ENCODE peak calls at places on chromosomes 7 and 10, in four cellular contexts. R is H1, D is mesendoderm, N is neuronal stem cell. W is an unnamed sample.

GRCh38 chr7:156223935-156224334 is 411.7 kb upstream of the SHH start:
- DNase-seq in R (peak), N (no peak), D (no peak), W (no peak)

GRCh38 chr7:4851459-4852422 is 10.1 kb downstream of the PAPOLB start:
- DNase-seq in N (no peak), R (no peak), D (no peak), W (peak)

GRCh38 chr7:44884553-44885393 is 557 bp downstream of the PURB start:
- DNase-seq in D (peak), N (peak), R (peak), W (peak)

GRCh38 chr10:115882021-115882420 is 391.0 kb downstream of the GFRA1 start:
- DNase-seq in R (no peak), D (no peak), N (no peak), W (no peak)

GRCh38 chr10:48525956-48526355 is 78.9 kb downstream of the ARHGAP22 start:
- DNase-seq in R (peak), D (no peak), N (no peak), W (no peak)

GRCh38 chr10:3792710-3793219 is 7.8 kb upstream of the KLF6 start:
- DNase-seq in R (no peak), D (no peak), N (no peak), W (no peak)

GRCh38 chr7:43511029-43511428 is 71.9 kb upstream of the STK17A start:
- DNase-seq in N (no peak), R (no peak), D (peak), W (no peak)

GRCh38 chr7:95549818-95550529 is 46.3 kb downstream of the PDK4 start:
- DNase-seq in R (no peak), N (no peak), D (peak), W (peak)

GRCh38 chr7:93920496-93921189 is 892 bp upstream of the GNG11 start:
- DNase-seq in D (no peak), N (no peak), R (no peak), W (peak)

GRCh38 chr10:103679096-103679790 is 176.1 kb downstream of the SH3PXD2A start:
- DNase-seq in D (no peak), R (no peak), N (no peak), W (no peak)
- H3K18ac ChIP-seq in D (no peak), R (no peak), N (no peak), W (peak)

DNA sequence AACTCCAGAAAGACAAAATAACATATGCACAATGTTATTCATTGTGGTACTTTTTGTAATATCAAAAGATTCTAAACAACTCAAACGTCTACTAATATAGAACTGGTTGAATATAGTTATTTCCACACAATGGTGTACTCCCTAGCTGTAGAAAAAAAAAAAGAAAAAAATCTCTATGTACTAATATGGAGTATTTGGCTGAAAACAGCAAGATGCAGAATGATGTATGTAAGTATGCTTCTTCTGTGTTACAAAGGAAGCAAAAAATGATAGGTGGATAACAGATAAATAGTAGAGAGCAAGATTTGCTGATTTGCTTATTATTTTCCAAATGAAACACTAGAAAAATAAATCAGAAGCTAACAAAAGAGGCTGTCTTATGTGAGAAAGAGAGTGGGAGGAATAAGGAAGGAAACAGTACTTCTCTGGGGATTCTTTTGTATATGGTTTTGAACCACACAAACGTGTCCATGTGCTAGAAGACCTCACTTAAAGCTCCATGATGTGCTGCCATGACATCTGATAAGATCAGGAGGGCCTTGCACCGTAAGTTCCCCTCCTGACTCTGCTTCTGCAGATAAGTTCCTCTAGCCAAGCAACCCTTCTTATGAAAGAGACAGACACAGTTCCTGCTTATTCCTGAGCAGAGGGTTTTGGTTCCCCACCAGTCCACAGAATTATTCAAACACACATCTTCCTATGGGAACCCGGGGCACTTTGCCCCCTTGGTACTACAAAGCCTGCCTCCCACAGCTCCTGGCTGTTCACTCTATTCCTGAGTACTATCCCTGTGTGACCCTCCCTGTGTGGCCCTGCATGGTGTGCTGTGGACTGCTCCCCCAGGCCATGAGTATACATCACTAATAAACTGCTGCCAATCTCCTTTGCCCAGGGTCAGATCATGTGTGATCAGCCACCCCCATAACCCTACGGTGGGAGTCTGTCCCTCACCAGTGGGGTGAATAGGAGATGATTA is 159.1 kb downstream of the CCDC71L start:
- DNase-seq in D (no peak), N (no peak), R (no peak), W (no peak)
- H3K18ac ChIP-seq in D (no peak), N (no peak), R (no peak), W (no peak)

DNA sequence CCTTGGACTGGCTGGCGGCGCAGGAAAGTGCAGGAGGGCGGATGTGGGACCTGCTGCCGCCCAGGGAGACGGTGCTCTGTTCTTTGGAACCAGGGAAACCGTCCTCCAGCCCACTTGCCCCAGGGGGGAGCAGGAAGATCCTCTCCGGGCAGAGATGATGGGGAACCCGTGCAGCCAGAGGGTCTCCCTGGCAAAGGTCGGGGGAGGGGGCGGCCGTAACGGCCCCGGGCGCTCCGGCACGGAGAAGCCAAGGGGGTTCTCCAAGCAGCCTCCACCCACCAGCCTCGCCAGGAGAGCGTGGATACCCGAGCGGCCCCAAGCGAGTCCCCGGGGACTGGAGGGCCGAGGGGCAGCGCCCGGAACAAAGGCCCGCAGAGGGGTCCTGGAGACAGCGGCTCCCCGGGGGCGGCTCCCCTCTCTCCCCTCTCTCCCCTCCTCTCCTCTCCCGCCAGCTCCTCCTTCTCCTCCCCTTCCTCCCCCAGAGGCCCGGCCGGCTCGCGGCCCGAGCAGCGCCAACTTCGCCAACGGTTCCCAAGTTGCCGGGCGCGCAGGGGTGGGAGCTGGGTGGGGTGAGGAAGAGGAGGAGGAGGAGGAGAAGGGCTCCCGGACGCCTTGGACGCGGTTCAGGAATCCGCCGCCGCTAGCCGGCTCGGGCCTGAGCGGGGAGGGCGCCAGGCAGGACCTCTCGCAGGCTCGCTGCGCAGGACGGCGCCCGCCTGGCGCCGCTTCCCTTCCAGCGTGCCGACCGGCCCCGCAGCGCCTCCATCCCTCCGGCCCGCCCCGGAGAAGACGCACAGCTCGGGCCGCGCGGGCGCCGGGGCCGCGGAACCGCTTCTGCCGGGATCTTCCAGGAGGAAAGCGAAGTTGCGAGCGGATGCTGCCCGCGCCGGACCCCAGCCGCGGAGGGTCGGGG is at the start of gene CHST3:
- DNase-seq in R (peak), D (peak), N (peak), W (peak)
- H3K18ac ChIP-seq in R (peak), D (peak), N (peak), W (peak)

DNA sequence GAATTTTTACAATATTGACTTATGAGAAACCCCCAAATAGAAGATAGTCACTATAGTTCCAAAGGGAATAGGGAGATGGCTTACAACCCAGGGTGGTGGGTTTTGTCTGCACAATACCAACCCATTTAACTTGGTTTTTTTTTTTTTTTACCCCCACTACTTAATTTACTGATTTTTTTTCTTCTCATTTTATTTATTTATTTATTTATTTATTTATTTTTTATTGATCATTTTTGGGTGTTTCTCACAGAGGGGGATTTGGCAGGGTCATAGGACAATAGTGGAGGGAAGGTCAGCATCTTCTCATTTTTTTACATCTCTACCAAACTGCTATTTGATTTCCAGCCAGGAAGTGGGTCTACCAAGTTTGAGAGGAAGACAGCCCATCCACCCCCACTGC is 77.9 kb downstream of the FAM204A start:
- DNase-seq in R (no peak), N (no peak), D (no peak), W (no peak)
- H3K18ac ChIP-seq in R (no peak), N (no peak), D (no peak), W (no peak)

GRCh38 chr7:101421123-101421522 is 58.4 kb downstream of the COL26A1 start:
- DNase-seq in R (no peak), D (no peak), N (no peak), W (no peak)
- H3K18ac ChIP-seq in R (no peak), D (no peak), N (no peak), W (no peak)

DNA sequence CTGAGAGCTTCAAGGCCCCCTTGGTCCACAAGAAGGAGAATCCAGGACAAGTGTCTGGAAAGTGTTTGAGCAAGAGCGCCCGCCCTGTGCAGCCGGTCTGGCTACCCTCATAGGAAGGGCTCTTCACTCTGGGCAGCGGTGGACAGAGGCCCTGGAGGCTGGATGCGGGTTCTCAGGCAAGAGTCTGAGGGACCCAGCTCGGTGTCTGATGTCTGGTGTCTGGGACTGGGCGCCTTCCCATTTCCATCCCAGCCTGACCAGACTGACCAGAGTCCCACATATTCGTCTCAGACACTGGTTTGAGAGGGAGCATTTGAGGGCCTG is 59.8 kb downstream of the HK1 start:
- DNase-seq in R (no peak), N (no peak), D (no peak), W (peak)
- H3K18ac ChIP-seq in R (peak), N (peak), D (peak), W (peak)

GRCh38 chr10:121576139-121576538 is 22.1 kb downstream of the FGFR2 start:
- DNase-seq in N (no peak), R (no peak), D (no peak), W (no peak)

GRCh38 chr10:121579656-121580055 is 18.6 kb downstream of the FGFR2 start:
- DNase-seq in D (peak), N (no peak), R (no peak), W (no peak)

GRCh38 chr10:121578965-121579364 is 19.3 kb downstream of the FGFR2 start:
- DNase-seq in D (no peak), N (no peak), R (no peak), W (no peak)

GRCh38 chr10:121578298-121578697 is 19.9 kb downstream of the FGFR2 start:
- DNase-seq in N (no peak), D (no peak), R (no peak), W (no peak)

GRCh38 chr10:121577568-121577967 is 20.7 kb downstream of the FGFR2 start:
- DNase-seq in R (no peak), D (peak), N (no peak), W (no peak)
- H3K18ac ChIP-seq in R (no peak), D (no peak), N (peak), W (no peak)

DNA sequence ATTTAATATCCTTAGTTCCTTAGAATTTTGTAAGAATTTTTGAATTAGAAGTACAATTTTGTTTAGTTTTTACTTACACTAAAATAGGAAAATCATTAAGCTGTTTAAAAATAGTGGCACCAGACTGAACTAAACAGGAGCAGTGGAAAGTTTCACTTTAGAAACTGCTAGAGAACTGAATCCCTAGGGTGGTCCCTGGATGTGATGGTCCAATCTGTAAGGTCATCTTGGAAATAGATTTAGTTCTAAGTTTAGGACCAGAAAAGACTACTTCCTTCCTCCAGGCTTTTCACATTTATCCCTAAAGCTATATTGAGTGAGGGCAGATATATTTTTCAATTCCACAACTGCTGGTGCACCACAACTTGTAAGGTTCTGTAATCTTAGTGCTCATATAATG is 19.0 kb downstream of the RPA3 start:
- DNase-seq in R (no peak), N (no peak), D (no peak), W (no peak)
- H3K18ac ChIP-seq in R (no peak), N (no peak), D (no peak), W (no peak)

GRCh38 chr7:41118490-41118889 is 584.4 kb downstream of the INHBA start:
- DNase-seq in R (no peak), N (no peak), D (no peak), W (no peak)
- H3K18ac ChIP-seq in R (no peak), N (no peak), D (no peak), W (peak)

GRCh38 chr7:80856769-80857168 is 62.1 kb downstream of the SEMA3C start:
- DNase-seq in N (no peak), D (no peak), R (no peak), W (no peak)

GRCh38 chr7:80859272-80859970 is 59.4 kb downstream of the SEMA3C start:
- DNase-seq in N (no peak), R (no peak), D (no peak), W (peak)

DNA sequence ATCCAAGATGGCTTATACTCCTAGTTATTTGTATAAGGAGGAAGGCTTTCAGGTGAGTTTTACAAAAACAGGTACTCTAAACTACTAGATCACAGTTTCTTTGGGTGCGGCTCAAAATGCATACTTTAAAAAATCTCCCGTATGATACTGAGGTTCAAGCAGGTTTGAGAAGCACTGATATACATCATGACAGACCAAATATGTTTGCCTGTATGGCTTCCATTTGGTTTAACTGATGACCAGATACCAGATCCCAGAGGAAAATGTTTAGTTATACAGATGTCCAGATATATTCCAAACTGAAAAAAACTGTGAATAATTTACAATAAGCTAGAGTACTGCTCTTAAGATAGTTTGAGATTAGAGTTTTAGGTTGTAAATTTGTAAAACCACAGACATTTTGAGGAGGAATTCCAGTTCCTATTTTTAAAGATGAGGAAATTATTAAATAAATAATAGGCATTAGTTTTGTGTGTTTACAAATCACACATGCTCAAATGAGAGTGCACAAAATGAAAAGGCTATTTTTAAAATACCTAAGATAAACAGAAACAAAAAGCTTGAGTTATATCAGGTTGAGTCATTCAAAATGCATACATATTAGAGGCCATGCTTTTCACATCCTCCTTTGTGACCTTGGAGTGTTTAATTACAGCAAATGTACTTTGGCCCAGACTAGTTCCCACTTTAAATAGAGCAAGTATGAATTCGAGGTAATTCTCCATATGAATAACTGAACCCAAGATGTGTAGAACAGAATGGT is 60.5 kb downstream of the SEMA3C start:
- DNase-seq in D (no peak), R (no peak), N (no peak), W (peak)
- H3K18ac ChIP-seq in D (no peak), R (no peak), N (no peak), W (no peak)

W was measured in mesenchymal stem cell.